ENCODE peak calls at places on chromosomes 6 and 20, in nine cellular contexts. One of them, this sample, is unnamed.

GRCh38 chr6:152642578-152643375 is 5.6 kb upstream of the SYNE1 start:
- DNase-seq in fibroblast of lung: peak; percentile 18
- DNase-seq in brain microvascular endothelial cell: peak; percentile 53
- DNase-seq in CD8-positive, alpha-beta T cell: peak; percentile 45
- DNase-seq in adipocyte: peak; percentile 60
- DNase-seq in lower leg skin: peak; percentile 41
- DNase-seq in coronary artery: no peak
- DNase-seq in adrenal gland: peak; percentile 66
- DNase-seq in HL-60: peak; percentile 28
- DNase-seq in this sample: peak; percentile 12

GRCh38 chr6:32432050-32432450 is 7.6 kb upstream of the HLA-DRA start:
- DNase-seq in fibroblast of lung: peak; percentile 56
- DNase-seq in brain microvascular endothelial cell: no peak
- DNase-seq in CD8-positive, alpha-beta T cell: no peak
- DNase-seq in adipocyte: peak; percentile 67
- DNase-seq in lower leg skin: no peak
- DNase-seq in coronary artery: no peak
- DNase-seq in adrenal gland: no peak
- DNase-seq in HL-60: no peak
- DNase-seq in this sample: peak; percentile 8

GRCh38 chr20:45998337-45998736 is 10.4 kb upstream of the MMP9 start:
- DNase-seq in fibroblast of lung: no peak
- DNase-seq in brain microvascular endothelial cell: no peak
- DNase-seq in CD8-positive, alpha-beta T cell: no peak
- DNase-seq in adipocyte: no peak
- DNase-seq in lower leg skin: no peak
- DNase-seq in coronary artery: no peak
- DNase-seq in adrenal gland: no peak
- DNase-seq in HL-60: peak; percentile 72
- DNase-seq in this sample: no peak

GRCh38 chr6:3687847-3688246 is 63.7 kb downstream of the PXDC1 start:
- DNase-seq in fibroblast of lung: no peak
- DNase-seq in brain microvascular endothelial cell: no peak
- DNase-seq in CD8-positive, alpha-beta T cell: no peak
- DNase-seq in adipocyte: no peak
- DNase-seq in lower leg skin: no peak
- DNase-seq in coronary artery: no peak
- DNase-seq in adrenal gland: no peak
- DNase-seq in HL-60: no peak
- DNase-seq in this sample: no peak

GRCh38 chr6:157644043-157644810 is 178.8 kb upstream of the SNX9 start:
- DNase-seq in fibroblast of lung: peak; percentile 37
- DNase-seq in brain microvascular endothelial cell: no peak
- DNase-seq in CD8-positive, alpha-beta T cell: no peak
- DNase-seq in adipocyte: peak; percentile 34
- DNase-seq in lower leg skin: no peak
- DNase-seq in coronary artery: no peak
- DNase-seq in adrenal gland: no peak
- DNase-seq in HL-60: no peak
- DNase-seq in this sample: no peak

GRCh38 chr6:20582586-20583446 is 48.6 kb downstream of the CDKAL1 start:
- DNase-seq in fibroblast of lung: no peak
- DNase-seq in brain microvascular endothelial cell: no peak
- DNase-seq in CD8-positive, alpha-beta T cell: no peak
- DNase-seq in adipocyte: peak; percentile 41
- DNase-seq in lower leg skin: no peak
- DNase-seq in coronary artery: no peak
- DNase-seq in adrenal gland: no peak
- DNase-seq in HL-60: no peak
- DNase-seq in this sample: no peak

GRCh38 chr6:14897836-14898235 is 348.0 kb upstream of the JARID2 start:
- DNase-seq in fibroblast of lung: no peak
- DNase-seq in brain microvascular endothelial cell: no peak
- DNase-seq in CD8-positive, alpha-beta T cell: no peak
- DNase-seq in adipocyte: no peak
- DNase-seq in lower leg skin: no peak
- DNase-seq in coronary artery: no peak
- DNase-seq in adrenal gland: no peak
- DNase-seq in HL-60: peak; percentile 52
- DNase-seq in this sample: no peak

GRCh38 chr6:107699191-107700015 is 124.7 kb downstream of the SCML4 start:
- DNase-seq in fibroblast of lung: no peak
- DNase-seq in brain microvascular endothelial cell: no peak
- DNase-seq in CD8-positive, alpha-beta T cell: no peak
- DNase-seq in adipocyte: no peak
- DNase-seq in lower leg skin: no peak
- DNase-seq in coronary artery: no peak
- DNase-seq in adrenal gland: no peak
- DNase-seq in HL-60: no peak
- DNase-seq in this sample: no peak

GRCh38 chr20:57818418-57818817 is 108.6 kb upstream of the PMEPA1 start:
- DNase-seq in fibroblast of lung: no peak
- DNase-seq in brain microvascular endothelial cell: no peak
- DNase-seq in CD8-positive, alpha-beta T cell: no peak
- DNase-seq in adipocyte: no peak
- DNase-seq in lower leg skin: no peak
- DNase-seq in coronary artery: no peak
- DNase-seq in adrenal gland: no peak
- DNase-seq in HL-60: no peak
- DNase-seq in this sample: no peak

GRCh38 chr20:35312348-35312747 is 20.1 kb upstream of the FAM83C start:
- DNase-seq in fibroblast of lung: peak; percentile 90
- DNase-seq in brain microvascular endothelial cell: peak; percentile 89
- DNase-seq in CD8-positive, alpha-beta T cell: no peak
- DNase-seq in adipocyte: peak; percentile 86
- DNase-seq in lower leg skin: no peak
- DNase-seq in coronary artery: no peak
- DNase-seq in adrenal gland: no peak
- DNase-seq in HL-60: no peak
- DNase-seq in this sample: peak; percentile 91

GRCh38 chr6:129717287-129717686 is 7.3 kb upstream of the ARHGAP18 start:
- DNase-seq in fibroblast of lung: peak; percentile 58
- DNase-seq in brain microvascular endothelial cell: peak; percentile 43
- DNase-seq in CD8-positive, alpha-beta T cell: no peak
- DNase-seq in adipocyte: peak; percentile 57
- DNase-seq in lower leg skin: no peak
- DNase-seq in coronary artery: no peak
- DNase-seq in adrenal gland: peak; percentile 53
- DNase-seq in HL-60: no peak
- DNase-seq in this sample: no peak

GRCh38 chr6:138160329-138161117 is 1.2 kb upstream of the ARFGEF3 start:
- DNase-seq in fibroblast of lung: no peak
- DNase-seq in brain microvascular endothelial cell: no peak
- DNase-seq in CD8-positive, alpha-beta T cell: no peak
- DNase-seq in adipocyte: no peak
- DNase-seq in lower leg skin: no peak
- DNase-seq in coronary artery: no peak
- DNase-seq in adrenal gland: no peak
- DNase-seq in HL-60: no peak
- DNase-seq in this sample: no peak

GRCh38 chr20:59829415-59830106 is 103.9 kb downstream of the SYCP2 start:
- DNase-seq in fibroblast of lung: no peak
- DNase-seq in brain microvascular endothelial cell: no peak
- DNase-seq in CD8-positive, alpha-beta T cell: no peak
- DNase-seq in adipocyte: no peak
- DNase-seq in lower leg skin: peak; percentile 13
- DNase-seq in coronary artery: peak; percentile 59
- DNase-seq in adrenal gland: no peak
- DNase-seq in HL-60: no peak
- DNase-seq in this sample: no peak

GRCh38 chr6:6856538-6857523 is 250.9 kb upstream of the RREB1 start:
- DNase-seq in fibroblast of lung: peak; percentile 56
- DNase-seq in brain microvascular endothelial cell: peak; percentile 19
- DNase-seq in CD8-positive, alpha-beta T cell: no peak
- DNase-seq in adipocyte: peak; percentile 5
- DNase-seq in lower leg skin: peak; percentile 52
- DNase-seq in coronary artery: peak; percentile 77
- DNase-seq in adrenal gland: peak; percentile 64
- DNase-seq in HL-60: peak; percentile 67
- DNase-seq in this sample: no peak

GRCh38 chr20:5001174-5002076 is at the start of gene SLC23A2:
- DNase-seq in fibroblast of lung: no peak
- DNase-seq in brain microvascular endothelial cell: no peak
- DNase-seq in CD8-positive, alpha-beta T cell: peak; percentile 56
- DNase-seq in adipocyte: peak; percentile 68
- DNase-seq in lower leg skin: no peak
- DNase-seq in coronary artery: no peak
- DNase-seq in adrenal gland: peak; percentile 55
- DNase-seq in HL-60: peak; percentile 36
- DNase-seq in this sample: no peak

GRCh38 chr6:31680841-31681671 is at the start of gene LY6G5C:
- DNase-seq in fibroblast of lung: peak; percentile 96
- DNase-seq in brain microvascular endothelial cell: peak; percentile 82
- DNase-seq in CD8-positive, alpha-beta T cell: peak; percentile 52
- DNase-seq in adipocyte: peak; percentile 96
- DNase-seq in lower leg skin: peak; percentile 86
- DNase-seq in coronary artery: peak; percentile 87
- DNase-seq in adrenal gland: peak; percentile 88
- DNase-seq in HL-60: peak; percentile 74
- DNase-seq in this sample: peak; percentile 84

GRCh38 chr6:110878751-110879539 is 4.4 kb downstream of the AMD1 start:
- DNase-seq in fibroblast of lung: peak; percentile 67
- DNase-seq in brain microvascular endothelial cell: peak; percentile 32
- DNase-seq in CD8-positive, alpha-beta T cell: peak; percentile 36
- DNase-seq in adipocyte: peak; percentile 60
- DNase-seq in lower leg skin: no peak
- DNase-seq in coronary artery: no peak
- DNase-seq in adrenal gland: no peak
- DNase-seq in HL-60: no peak
- DNase-seq in this sample: no peak
- H3K4me3 ChIP-seq in fibroblast of lung: peak overlapping the region; percentile 66
- H3K4me3 ChIP-seq in brain microvascular endothelial cell: peak overlapping the region; percentile 28
- H3K4me3 ChIP-seq in CD8-positive, alpha-beta T cell: peak overlapping the region; percentile 3
- H3K4me3 ChIP-seq in adipocyte: peak overlapping the region; percentile 97
- H3K4me3 ChIP-seq in lower leg skin: no peak overlapping the region
- H3K4me3 ChIP-seq in coronary artery: no peak overlapping the region
- H3K4me3 ChIP-seq in adrenal gland: no peak overlapping the region
- H3K4me3 ChIP-seq in HL-60: peak overlapping the region; percentile 91
- H3K4me3 ChIP-seq in this sample: peak overlapping the region; percentile 1

GRCh38 chr6:142856857-142857608 is 87.9 kb downstream of the HIVEP2 start:
- DNase-seq in fibroblast of lung: no peak
- DNase-seq in brain microvascular endothelial cell: no peak
- DNase-seq in CD8-positive, alpha-beta T cell: peak; percentile 56
- DNase-seq in adipocyte: no peak
- DNase-seq in lower leg skin: no peak
- DNase-seq in coronary artery: no peak
- DNase-seq in adrenal gland: no peak
- DNase-seq in HL-60: no peak
- DNase-seq in this sample: no peak
- H3K4me3 ChIP-seq in fibroblast of lung: no peak overlapping the region
- H3K4me3 ChIP-seq in brain microvascular endothelial cell: no peak overlapping the region
- H3K4me3 ChIP-seq in CD8-positive, alpha-beta T cell: peak overlapping the region; percentile 48
- H3K4me3 ChIP-seq in adipocyte: no peak overlapping the region
- H3K4me3 ChIP-seq in lower leg skin: no peak overlapping the region
- H3K4me3 ChIP-seq in coronary artery: no peak overlapping the region
- H3K4me3 ChIP-seq in adrenal gland: no peak overlapping the region
- H3K4me3 ChIP-seq in HL-60: no peak overlapping the region
- H3K4me3 ChIP-seq in this sample: no peak overlapping the region

DNA sequence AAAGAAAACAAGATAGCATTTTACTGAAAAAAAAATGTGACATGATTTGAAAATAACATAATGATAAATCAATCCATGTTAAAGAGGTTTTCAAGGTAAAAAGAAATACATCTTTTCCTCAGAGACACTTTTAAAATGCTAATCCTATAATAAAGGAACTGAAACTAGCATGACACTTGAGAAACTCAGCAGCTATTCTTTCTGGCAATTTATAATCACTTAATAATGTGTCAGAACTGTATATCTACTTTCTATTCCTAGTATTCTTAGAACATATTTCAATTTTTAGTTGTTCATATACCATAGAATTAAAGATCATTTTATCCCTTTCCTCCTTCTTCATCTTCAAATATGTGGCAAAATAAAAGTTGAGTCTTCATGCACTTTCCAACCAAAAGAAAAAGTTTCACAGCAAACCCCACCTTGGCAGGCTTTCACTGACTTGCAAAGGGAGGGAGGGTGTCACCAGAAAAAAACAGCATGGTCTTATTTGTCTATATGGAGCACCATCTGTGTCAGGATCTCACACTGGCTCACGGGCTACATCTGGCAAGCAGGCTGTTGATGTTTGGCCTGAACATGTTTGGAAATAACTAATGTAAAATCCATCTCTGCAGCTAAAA is 48.5 kb downstream of the FHL5 start:
- DNase-seq in fibroblast of lung: no peak
- DNase-seq in brain microvascular endothelial cell: no peak
- DNase-seq in CD8-positive, alpha-beta T cell: no peak
- DNase-seq in adipocyte: no peak
- DNase-seq in lower leg skin: no peak
- DNase-seq in coronary artery: no peak
- DNase-seq in adrenal gland: no peak
- DNase-seq in HL-60: no peak
- DNase-seq in this sample: no peak
- H3K4me3 ChIP-seq in fibroblast of lung: no peak overlapping the region
- H3K4me3 ChIP-seq in brain microvascular endothelial cell: no peak overlapping the region
- H3K4me3 ChIP-seq in CD8-positive, alpha-beta T cell: no peak overlapping the region
- H3K4me3 ChIP-seq in adipocyte: no peak overlapping the region
- H3K4me3 ChIP-seq in lower leg skin: no peak overlapping the region
- H3K4me3 ChIP-seq in coronary artery: no peak overlapping the region
- H3K4me3 ChIP-seq in adrenal gland: no peak overlapping the region
- H3K4me3 ChIP-seq in HL-60: no peak overlapping the region
- H3K4me3 ChIP-seq in this sample: no peak overlapping the region

DNA sequence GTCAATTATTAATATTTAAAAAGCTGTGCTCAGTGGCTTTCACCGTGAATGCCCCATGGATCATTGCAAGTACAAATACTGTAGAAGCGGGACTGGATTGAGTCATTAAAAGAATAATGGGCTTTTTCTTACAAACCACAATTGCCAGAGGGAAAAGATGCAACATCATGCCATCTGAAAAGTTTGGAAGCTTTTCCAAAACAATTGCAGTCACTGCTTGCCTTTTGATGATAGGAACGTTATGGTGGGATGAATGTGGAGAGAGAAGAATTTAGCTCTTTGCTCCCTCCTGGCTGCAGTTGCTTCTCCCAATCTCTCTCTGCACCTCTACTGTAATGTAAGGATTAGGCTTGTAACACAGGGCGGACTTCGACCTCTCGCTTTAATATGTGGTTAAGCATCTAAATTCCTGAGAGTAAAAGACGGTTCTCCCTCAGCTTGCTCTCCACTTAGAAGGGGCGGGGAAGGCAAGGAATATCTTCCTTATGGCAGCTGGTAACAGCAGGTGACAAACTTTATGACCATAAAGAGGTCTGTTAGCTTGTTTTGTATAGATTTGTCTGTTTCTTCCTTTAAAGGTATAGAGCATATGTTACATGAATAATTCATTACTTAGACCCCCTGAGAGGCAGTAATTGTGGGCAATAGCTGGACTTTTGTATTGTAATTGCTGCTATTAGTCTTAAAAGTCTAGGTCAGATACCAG is 376.1 kb downstream of the UTRN start:
- DNase-seq in fibroblast of lung: peak; percentile 62
- DNase-seq in brain microvascular endothelial cell: no peak
- DNase-seq in CD8-positive, alpha-beta T cell: no peak
- DNase-seq in adipocyte: peak; percentile 59
- DNase-seq in lower leg skin: no peak
- DNase-seq in coronary artery: no peak
- DNase-seq in adrenal gland: no peak
- DNase-seq in HL-60: no peak
- DNase-seq in this sample: no peak
- H3K4me3 ChIP-seq in fibroblast of lung: peak overlapping the region; percentile 30
- H3K4me3 ChIP-seq in brain microvascular endothelial cell: no peak overlapping the region
- H3K4me3 ChIP-seq in CD8-positive, alpha-beta T cell: no peak overlapping the region
- H3K4me3 ChIP-seq in adipocyte: no peak overlapping the region
- H3K4me3 ChIP-seq in lower leg skin: no peak overlapping the region
- H3K4me3 ChIP-seq in coronary artery: no peak overlapping the region
- H3K4me3 ChIP-seq in adrenal gland: no peak overlapping the region
- H3K4me3 ChIP-seq in HL-60: no peak overlapping the region
- H3K4me3 ChIP-seq in this sample: peak overlapping the region; percentile 8

GRCh38 chr6:132270745-132271414 is 130.4 kb downstream of the MOXD1 start:
- DNase-seq in fibroblast of lung: peak; percentile 5
- DNase-seq in brain microvascular endothelial cell: no peak
- DNase-seq in CD8-positive, alpha-beta T cell: no peak
- DNase-seq in adipocyte: no peak
- DNase-seq in lower leg skin: no peak
- DNase-seq in coronary artery: no peak
- DNase-seq in adrenal gland: no peak
- DNase-seq in HL-60: no peak
- DNase-seq in this sample: no peak
- H3K4me3 ChIP-seq in fibroblast of lung: no peak overlapping the region
- H3K4me3 ChIP-seq in brain microvascular endothelial cell: no peak overlapping the region
- H3K4me3 ChIP-seq in CD8-positive, alpha-beta T cell: no peak overlapping the region
- H3K4me3 ChIP-seq in adipocyte: no peak overlapping the region
- H3K4me3 ChIP-seq in lower leg skin: no peak overlapping the region
- H3K4me3 ChIP-seq in coronary artery: no peak overlapping the region
- H3K4me3 ChIP-seq in adrenal gland: no peak overlapping the region
- H3K4me3 ChIP-seq in HL-60: no peak overlapping the region
- H3K4me3 ChIP-seq in this sample: no peak overlapping the region

This sample was measured in astrocyte of the cerebellum.